ENCODE peak calls at places on chromosomes 7 and 10, in eight cellular contexts. One of them, this sample, is unnamed.

GRCh38 chr10:104045151-104046089 is 40.3 kb downstream of the COL17A1 start:
- DNase-seq in NCI-H2227 treated with DMSO at 0.1 percent for 48 hours: peak
- DNase-seq in stimulated activated CD8-positive, alpha-beta memory T cell treated with anti-CD3 and anti-CD28 coated beads, Interleukin-15, amount 100 ng/mL, for 24 hours: no peak
- DNase-seq in Panc1: peak
- DNase-seq in GM20000: peak
- DNase-seq in activated CD4-positive, alpha-beta T cell treated with anti-CD3 and anti-CD28 coated beads for 36 hours: peak
- DNase-seq in foreskin keratinocyte: no peak
- DNase-seq in ovary: no peak
- DNase-seq in this sample: no peak

GRCh38 chr10:71840177-71840711 is 10.8 kb downstream of the PSAP start:
- DNase-seq in NCI-H2227 treated with DMSO at 0.1 percent for 48 hours: peak
- DNase-seq in stimulated activated CD8-positive, alpha-beta memory T cell treated with anti-CD3 and anti-CD28 coated beads, Interleukin-15, amount 100 ng/mL, for 24 hours: no peak
- DNase-seq in Panc1: no peak
- DNase-seq in GM20000: no peak
- DNase-seq in activated CD4-positive, alpha-beta T cell treated with anti-CD3 and anti-CD28 coated beads for 36 hours: peak
- DNase-seq in foreskin keratinocyte: peak
- DNase-seq in ovary: peak
- DNase-seq in this sample: peak

GRCh38 chr10:105328441-105328840 is 687.4 kb downstream of the SORCS3 start:
- DNase-seq in NCI-H2227 treated with DMSO at 0.1 percent for 48 hours: no peak
- DNase-seq in stimulated activated CD8-positive, alpha-beta memory T cell treated with anti-CD3 and anti-CD28 coated beads, Interleukin-15, amount 100 ng/mL, for 24 hours: no peak
- DNase-seq in Panc1: no peak
- DNase-seq in GM20000: no peak
- DNase-seq in activated CD4-positive, alpha-beta T cell treated with anti-CD3 and anti-CD28 coated beads for 36 hours: no peak
- DNase-seq in foreskin keratinocyte: no peak
- DNase-seq in ovary: no peak
- DNase-seq in this sample: peak

GRCh38 chr10:35887686-35888085 is 245.6 kb upstream of the FZD8 start:
- DNase-seq in NCI-H2227 treated with DMSO at 0.1 percent for 48 hours: no peak
- DNase-seq in stimulated activated CD8-positive, alpha-beta memory T cell treated with anti-CD3 and anti-CD28 coated beads, Interleukin-15, amount 100 ng/mL, for 24 hours: no peak
- DNase-seq in Panc1: no peak
- DNase-seq in GM20000: no peak
- DNase-seq in activated CD4-positive, alpha-beta T cell treated with anti-CD3 and anti-CD28 coated beads for 36 hours: no peak
- DNase-seq in foreskin keratinocyte: peak
- DNase-seq in ovary: no peak
- DNase-seq in this sample: no peak

GRCh38 chr7:22361795-22362194 is 4.8 kb upstream of the RAPGEF5 start:
- DNase-seq in NCI-H2227 treated with DMSO at 0.1 percent for 48 hours: no peak
- DNase-seq in stimulated activated CD8-positive, alpha-beta memory T cell treated with anti-CD3 and anti-CD28 coated beads, Interleukin-15, amount 100 ng/mL, for 24 hours: no peak
- DNase-seq in Panc1: peak
- DNase-seq in GM20000: no peak
- DNase-seq in activated CD4-positive, alpha-beta T cell treated with anti-CD3 and anti-CD28 coated beads for 36 hours: no peak
- DNase-seq in foreskin keratinocyte: peak
- DNase-seq in ovary: no peak
- DNase-seq in this sample: peak

GRCh38 chr10:48982584-48982983 is 42.9 kb upstream of the LRRC18 start:
- DNase-seq in NCI-H2227 treated with DMSO at 0.1 percent for 48 hours: no peak
- DNase-seq in stimulated activated CD8-positive, alpha-beta memory T cell treated with anti-CD3 and anti-CD28 coated beads, Interleukin-15, amount 100 ng/mL, for 24 hours: no peak
- DNase-seq in Panc1: no peak
- DNase-seq in GM20000: no peak
- DNase-seq in activated CD4-positive, alpha-beta T cell treated with anti-CD3 and anti-CD28 coated beads for 36 hours: no peak
- DNase-seq in foreskin keratinocyte: no peak
- DNase-seq in ovary: no peak
- DNase-seq in this sample: no peak

GRCh38 chr10:98262571-98262970 is 5.4 kb downstream of the LOXL4 start:
- DNase-seq in NCI-H2227 treated with DMSO at 0.1 percent for 48 hours: no peak
- DNase-seq in stimulated activated CD8-positive, alpha-beta memory T cell treated with anti-CD3 and anti-CD28 coated beads, Interleukin-15, amount 100 ng/mL, for 24 hours: no peak
- DNase-seq in Panc1: no peak
- DNase-seq in GM20000: no peak
- DNase-seq in activated CD4-positive, alpha-beta T cell treated with anti-CD3 and anti-CD28 coated beads for 36 hours: peak
- DNase-seq in foreskin keratinocyte: no peak
- DNase-seq in ovary: no peak
- DNase-seq in this sample: no peak

GRCh38 chr7:130349911-130350782 is 5.5 kb downstream of the CPA5 start:
- DNase-seq in NCI-H2227 treated with DMSO at 0.1 percent for 48 hours: peak
- DNase-seq in stimulated activated CD8-positive, alpha-beta memory T cell treated with anti-CD3 and anti-CD28 coated beads, Interleukin-15, amount 100 ng/mL, for 24 hours: no peak
- DNase-seq in Panc1: no peak
- DNase-seq in GM20000: no peak
- DNase-seq in activated CD4-positive, alpha-beta T cell treated with anti-CD3 and anti-CD28 coated beads for 36 hours: no peak
- DNase-seq in foreskin keratinocyte: peak
- DNase-seq in ovary: no peak
- DNase-seq in this sample: peak

GRCh38 chr7:99289185-99289584 is 16.5 kb downstream of the MYH16 start:
- DNase-seq in NCI-H2227 treated with DMSO at 0.1 percent for 48 hours: no peak
- DNase-seq in stimulated activated CD8-positive, alpha-beta memory T cell treated with anti-CD3 and anti-CD28 coated beads, Interleukin-15, amount 100 ng/mL, for 24 hours: no peak
- DNase-seq in Panc1: no peak
- DNase-seq in GM20000: no peak
- DNase-seq in activated CD4-positive, alpha-beta T cell treated with anti-CD3 and anti-CD28 coated beads for 36 hours: no peak
- DNase-seq in foreskin keratinocyte: no peak
- DNase-seq in ovary: no peak
- DNase-seq in this sample: no peak

GRCh38 chr10:97627731-97628130 is 5.6 kb downstream of the MORN4 start:
- DNase-seq in NCI-H2227 treated with DMSO at 0.1 percent for 48 hours: no peak
- DNase-seq in stimulated activated CD8-positive, alpha-beta memory T cell treated with anti-CD3 and anti-CD28 coated beads, Interleukin-15, amount 100 ng/mL, for 24 hours: no peak
- DNase-seq in Panc1: no peak
- DNase-seq in GM20000: no peak
- DNase-seq in activated CD4-positive, alpha-beta T cell treated with anti-CD3 and anti-CD28 coated beads for 36 hours: no peak
- DNase-seq in foreskin keratinocyte: no peak
- DNase-seq in ovary: no peak
- DNase-seq in this sample: no peak

GRCh38 chr10:71857934-71858890 is 7.2 kb upstream of the PSAP start:
- DNase-seq in NCI-H2227 treated with DMSO at 0.1 percent for 48 hours: no peak
- DNase-seq in stimulated activated CD8-positive, alpha-beta memory T cell treated with anti-CD3 and anti-CD28 coated beads, Interleukin-15, amount 100 ng/mL, for 24 hours: no peak
- DNase-seq in Panc1: no peak
- DNase-seq in GM20000: no peak
- DNase-seq in activated CD4-positive, alpha-beta T cell treated with anti-CD3 and anti-CD28 coated beads for 36 hours: no peak
- DNase-seq in foreskin keratinocyte: no peak
- DNase-seq in ovary: no peak
- DNase-seq in this sample: no peak

GRCh38 chr10:11397566-11397965 is 213.9 kb downstream of the USP6NL start:
- DNase-seq in NCI-H2227 treated with DMSO at 0.1 percent for 48 hours: no peak
- DNase-seq in stimulated activated CD8-positive, alpha-beta memory T cell treated with anti-CD3 and anti-CD28 coated beads, Interleukin-15, amount 100 ng/mL, for 24 hours: no peak
- DNase-seq in Panc1: no peak
- DNase-seq in GM20000: no peak
- DNase-seq in activated CD4-positive, alpha-beta T cell treated with anti-CD3 and anti-CD28 coated beads for 36 hours: no peak
- DNase-seq in foreskin keratinocyte: no peak
- DNase-seq in ovary: no peak
- DNase-seq in this sample: no peak

GRCh38 chr10:108598320-108598695 is 1325.0 kb downstream of the XPNPEP1 start:
- DNase-seq in NCI-H2227 treated with DMSO at 0.1 percent for 48 hours: no peak
- DNase-seq in stimulated activated CD8-positive, alpha-beta memory T cell treated with anti-CD3 and anti-CD28 coated beads, Interleukin-15, amount 100 ng/mL, for 24 hours: no peak
- DNase-seq in Panc1: no peak
- DNase-seq in GM20000: no peak
- DNase-seq in activated CD4-positive, alpha-beta T cell treated with anti-CD3 and anti-CD28 coated beads for 36 hours: no peak
- DNase-seq in foreskin keratinocyte: no peak
- DNase-seq in ovary: no peak
- DNase-seq in this sample: no peak

GRCh38 chr10:77321868-77322267 is 315.7 kb downstream of the KCNMA1 start:
- DNase-seq in NCI-H2227 treated with DMSO at 0.1 percent for 48 hours: no peak
- DNase-seq in stimulated activated CD8-positive, alpha-beta memory T cell treated with anti-CD3 and anti-CD28 coated beads, Interleukin-15, amount 100 ng/mL, for 24 hours: no peak
- DNase-seq in Panc1: no peak
- DNase-seq in GM20000: no peak
- DNase-seq in activated CD4-positive, alpha-beta T cell treated with anti-CD3 and anti-CD28 coated beads for 36 hours: no peak
- DNase-seq in foreskin keratinocyte: peak
- DNase-seq in ovary: no peak
- DNase-seq in this sample: no peak

GRCh38 chr7:26199301-26200112 is 1.0 kb downstream of the HNRNPA2B1 start:
- DNase-seq in NCI-H2227 treated with DMSO at 0.1 percent for 48 hours: no peak
- DNase-seq in stimulated activated CD8-positive, alpha-beta memory T cell treated with anti-CD3 and anti-CD28 coated beads, Interleukin-15, amount 100 ng/mL, for 24 hours: peak
- DNase-seq in Panc1: no peak
- DNase-seq in GM20000: no peak
- DNase-seq in activated CD4-positive, alpha-beta T cell treated with anti-CD3 and anti-CD28 coated beads for 36 hours: peak
- DNase-seq in foreskin keratinocyte: no peak
- DNase-seq in ovary: peak
- DNase-seq in this sample: peak

GRCh38 chr7:18119985-18120384 is 92.3 kb upstream of the PRPS1L1 start:
- DNase-seq in NCI-H2227 treated with DMSO at 0.1 percent for 48 hours: no peak
- DNase-seq in stimulated activated CD8-positive, alpha-beta memory T cell treated with anti-CD3 and anti-CD28 coated beads, Interleukin-15, amount 100 ng/mL, for 24 hours: no peak
- DNase-seq in Panc1: no peak
- DNase-seq in GM20000: no peak
- DNase-seq in activated CD4-positive, alpha-beta T cell treated with anti-CD3 and anti-CD28 coated beads for 36 hours: no peak
- DNase-seq in foreskin keratinocyte: no peak
- DNase-seq in ovary: no peak
- DNase-seq in this sample: peak

GRCh38 chr10:117374506-117375359 is 507 bp downstream of the PDZD8 start:
- DNase-seq in NCI-H2227 treated with DMSO at 0.1 percent for 48 hours: no peak
- DNase-seq in stimulated activated CD8-positive, alpha-beta memory T cell treated with anti-CD3 and anti-CD28 coated beads, Interleukin-15, amount 100 ng/mL, for 24 hours: peak
- DNase-seq in Panc1: no peak
- DNase-seq in GM20000: peak
- DNase-seq in activated CD4-positive, alpha-beta T cell treated with anti-CD3 and anti-CD28 coated beads for 36 hours: peak
- DNase-seq in foreskin keratinocyte: peak
- DNase-seq in ovary: no peak
- DNase-seq in this sample: no peak

GRCh38 chr7:921071-921461 is 33.4 kb downstream of the ADAP1 start:
- DNase-seq in NCI-H2227 treated with DMSO at 0.1 percent for 48 hours: no peak
- DNase-seq in stimulated activated CD8-positive, alpha-beta memory T cell treated with anti-CD3 and anti-CD28 coated beads, Interleukin-15, amount 100 ng/mL, for 24 hours: no peak
- DNase-seq in Panc1: no peak
- DNase-seq in GM20000: no peak
- DNase-seq in activated CD4-positive, alpha-beta T cell treated with anti-CD3 and anti-CD28 coated beads for 36 hours: no peak
- DNase-seq in foreskin keratinocyte: no peak
- DNase-seq in ovary: peak
- DNase-seq in this sample: no peak

GRCh38 chr7:107643938-107644703 is 16.5 kb upstream of the SLC26A4 start:
- DNase-seq in NCI-H2227 treated with DMSO at 0.1 percent for 48 hours: no peak
- DNase-seq in stimulated activated CD8-positive, alpha-beta memory T cell treated with anti-CD3 and anti-CD28 coated beads, Interleukin-15, amount 100 ng/mL, for 24 hours: no peak
- DNase-seq in Panc1: no peak
- DNase-seq in GM20000: no peak
- DNase-seq in activated CD4-positive, alpha-beta T cell treated with anti-CD3 and anti-CD28 coated beads for 36 hours: no peak
- DNase-seq in foreskin keratinocyte: no peak
- DNase-seq in ovary: peak
- DNase-seq in this sample: no peak

GRCh38 chr10:77835669-77836086 is 90.9 kb downstream of the DLG5 start:
- DNase-seq in NCI-H2227 treated with DMSO at 0.1 percent for 48 hours: no peak
- DNase-seq in stimulated activated CD8-positive, alpha-beta memory T cell treated with anti-CD3 and anti-CD28 coated beads, Interleukin-15, amount 100 ng/mL, for 24 hours: no peak
- DNase-seq in Panc1: no peak
- DNase-seq in GM20000: no peak
- DNase-seq in activated CD4-positive, alpha-beta T cell treated with anti-CD3 and anti-CD28 coated beads for 36 hours: no peak
- DNase-seq in foreskin keratinocyte: no peak
- DNase-seq in ovary: no peak
- DNase-seq in this sample: no peak

GRCh38 chr7:45710271-45711160 is 136.3 kb downstream of the ADCY1 start:
- DNase-seq in NCI-H2227 treated with DMSO at 0.1 percent for 48 hours: no peak
- DNase-seq in stimulated activated CD8-positive, alpha-beta memory T cell treated with anti-CD3 and anti-CD28 coated beads, Interleukin-15, amount 100 ng/mL, for 24 hours: no peak
- DNase-seq in Panc1: no peak
- DNase-seq in GM20000: no peak
- DNase-seq in activated CD4-positive, alpha-beta T cell treated with anti-CD3 and anti-CD28 coated beads for 36 hours: no peak
- DNase-seq in foreskin keratinocyte: no peak
- DNase-seq in ovary: no peak
- DNase-seq in this sample: no peak

GRCh38 chr7:38330861-38331709 is 57.6 kb upstream of the TARP start:
- DNase-seq in NCI-H2227 treated with DMSO at 0.1 percent for 48 hours: no peak
- DNase-seq in stimulated activated CD8-positive, alpha-beta memory T cell treated with anti-CD3 and anti-CD28 coated beads, Interleukin-15, amount 100 ng/mL, for 24 hours: no peak
- DNase-seq in Panc1: no peak
- DNase-seq in GM20000: no peak
- DNase-seq in activated CD4-positive, alpha-beta T cell treated with anti-CD3 and anti-CD28 coated beads for 36 hours: peak
- DNase-seq in foreskin keratinocyte: no peak
- DNase-seq in ovary: no peak
- DNase-seq in this sample: no peak

GRCh38 chr10:13847201-13847631 is 260.5 kb downstream of the PRPF18 start:
- DNase-seq in NCI-H2227 treated with DMSO at 0.1 percent for 48 hours: no peak
- DNase-seq in stimulated activated CD8-positive, alpha-beta memory T cell treated with anti-CD3 and anti-CD28 coated beads, Interleukin-15, amount 100 ng/mL, for 24 hours: no peak
- DNase-seq in Panc1: no peak
- DNase-seq in GM20000: no peak
- DNase-seq in activated CD4-positive, alpha-beta T cell treated with anti-CD3 and anti-CD28 coated beads for 36 hours: peak
- DNase-seq in foreskin keratinocyte: peak
- DNase-seq in ovary: no peak
- DNase-seq in this sample: no peak

GRCh38 chr10:111762114-111762513 is 421.5 kb downstream of the GPAM start:
- DNase-seq in NCI-H2227 treated with DMSO at 0.1 percent for 48 hours: no peak
- DNase-seq in stimulated activated CD8-positive, alpha-beta memory T cell treated with anti-CD3 and anti-CD28 coated beads, Interleukin-15, amount 100 ng/mL, for 24 hours: no peak
- DNase-seq in Panc1: no peak
- DNase-seq in GM20000: no peak
- DNase-seq in activated CD4-positive, alpha-beta T cell treated with anti-CD3 and anti-CD28 coated beads for 36 hours: no peak
- DNase-seq in foreskin keratinocyte: no peak
- DNase-seq in ovary: no peak
- DNase-seq in this sample: no peak

This sample was measured in NCI-H748 treated with DMSO at 0.1 percent for 48 hours.